ENCODE peak calls at places on chromosomes 5 and 9, in four cellular contexts. K is HepG2, Q is H1, Y is GM12878. U is an unnamed sample. For H3K4me1, the result is how much of the 10 kb centered on the place peaks cover.

GRCh38 chr9:89639367-89639795 is 34.6 kb downstream of the GADD45G start:
- DNase-seq in K (no peak), Q (no peak), Y (no peak), U (no peak)

GRCh38 chr5:135670588-135670987 is 91.8 kb upstream of the CXCL14 start:
- DNase-seq in K (no peak), Y (no peak), Q (no peak), U (no peak)

GRCh38 chr5:35745193-35745592 is 111.5 kb upstream of the IL7R start:
- DNase-seq in K (no peak), Y (no peak), Q (no peak), U (no peak)

GRCh38 chr9:86563350-86563749 is 209.1 kb upstream of the TUT7 start:
- DNase-seq in K (no peak), Y (no peak), Q (no peak), U (no peak)

GRCh38 chr9:133725886-133726285 is 12.3 kb downstream of the SARDH start:
- DNase-seq in Y (no peak), K (no peak), Q (no peak), U (peak)

GRCh38 chr5:34587355-34588241 is 68.5 kb upstream of the RAI14 start:
- DNase-seq in Y (peak), Q (no peak), K (peak), U (no peak)

GRCh38 chr9:13427587-13427986 is 148.1 kb upstream of the MPDZ start:
- DNase-seq in Y (no peak), Q (no peak), K (peak), U (peak)

GRCh38 chr9:80012557-80013330 is 441.0 kb downstream of the TLE4 start:
- DNase-seq in Q (no peak), Y (no peak), K (no peak), U (no peak)

GRCh38 chr9:108021311-108021710 is 531.7 kb upstream of the KLF4 start:
- DNase-seq in Y (no peak), Q (no peak), K (no peak), U (no peak)

GRCh38 chr9:95100071-95100627 is 217.4 kb downstream of the FANCC start:
- DNase-seq in Q (no peak), K (no peak), Y (no peak), U (no peak)

GRCh38 chr9:88657893-88658292 is 122.9 kb downstream of the NXNL2 start:
- DNase-seq in K (no peak), Q (no peak), Y (no peak), U (no peak)

GRCh38 chr5:146565764-146566163 is 49.8 kb upstream of the GPR151 start:
- DNase-seq in Y (no peak), Q (peak), K (peak), U (peak)

GRCh38 chr5:9363026-9363793 is 182.7 kb downstream of the SEMA5A start:
- DNase-seq in Y (peak), Q (no peak), K (no peak), U (peak)

GRCh38 chr9:136267261-136268111 is 21.9 kb upstream of the QSOX2 start:
- DNase-seq in Y (no peak), K (peak), Q (peak), U (peak)

GRCh38 chr5:136062563-136063274 is 33.9 kb downstream of the TGFBI start:
- DNase-seq in Q (no peak), Y (no peak), K (peak), U (no peak)

GRCh38 chr9:100216178-100216787 is 117.2 kb downstream of the INVS start:
- DNase-seq in Q (peak), Y (peak), K (peak), U (peak)

GRCh38 chr5:136094189-136094912 is 38.3 kb upstream of the SMAD5 start:
- DNase-seq in Q (no peak), Y (no peak), K (peak), U (no peak)

GRCh38 chr9:34809504-34810186 is 99.7 kb upstream of the CCL21 start:
- DNase-seq in K (no peak), Y (no peak), Q (peak), U (peak)

GRCh38 chr9:34513567-34514214 is 9.1 kb downstream of the ENHO start:
- DNase-seq in Y (no peak), K (no peak), Q (peak), U (no peak)

GRCh38 chr5:112738180-112738560 is 485 bp downstream of the APC start:
- DNase-seq in K (no peak), Q (peak), Y (no peak), U (peak)

GRCh38 chr5:5318426-5319205 is 103.9 kb upstream of the ICE1 start:
- DNase-seq in Y (no peak), Q (no peak), K (no peak), U (peak)

GRCh38 chr5:133240425-133241091 is 188.7 kb downstream of the HSPA4 start:
- DNase-seq in K (peak), Q (no peak), Y (peak), U (peak)

GRCh38 chr5:127997131-127997775 is 86.3 kb upstream of the SLC12A2 start:
- DNase-seq in K (no peak), Q (no peak), Y (no peak), U (no peak)

DNA sequence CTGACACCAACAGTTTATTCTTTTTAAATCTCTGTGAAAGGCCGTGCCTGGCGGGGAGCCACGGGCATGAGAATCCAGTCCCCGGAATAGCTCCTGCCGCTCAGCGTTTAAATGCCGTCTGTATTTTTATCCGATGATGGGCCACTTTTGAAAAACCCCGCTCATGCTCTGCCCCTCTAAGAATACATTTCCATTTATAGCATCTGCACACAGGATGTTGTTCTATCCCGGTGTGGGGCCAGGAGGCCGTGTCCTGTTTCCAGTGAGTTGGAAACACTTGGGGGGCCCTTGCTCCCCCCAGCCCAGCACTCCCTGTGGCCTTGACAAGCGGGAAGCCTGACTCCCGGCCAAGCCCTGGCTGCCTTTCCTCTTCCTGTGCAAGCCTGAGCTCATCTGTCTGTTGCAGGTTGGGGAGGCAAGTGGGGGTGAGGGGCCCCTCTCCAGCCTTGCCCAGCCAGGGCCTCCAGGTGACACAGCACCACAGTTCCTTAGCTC is 39.0 kb downstream of the ERGIC1 start:
- DNase-seq in Y (no peak), Q (no peak), K (no peak), U (no peak)
- H3K4me1 ChIP-seq in Y (under half), Q (under half), K (half or more), U (half or more)

DNA sequence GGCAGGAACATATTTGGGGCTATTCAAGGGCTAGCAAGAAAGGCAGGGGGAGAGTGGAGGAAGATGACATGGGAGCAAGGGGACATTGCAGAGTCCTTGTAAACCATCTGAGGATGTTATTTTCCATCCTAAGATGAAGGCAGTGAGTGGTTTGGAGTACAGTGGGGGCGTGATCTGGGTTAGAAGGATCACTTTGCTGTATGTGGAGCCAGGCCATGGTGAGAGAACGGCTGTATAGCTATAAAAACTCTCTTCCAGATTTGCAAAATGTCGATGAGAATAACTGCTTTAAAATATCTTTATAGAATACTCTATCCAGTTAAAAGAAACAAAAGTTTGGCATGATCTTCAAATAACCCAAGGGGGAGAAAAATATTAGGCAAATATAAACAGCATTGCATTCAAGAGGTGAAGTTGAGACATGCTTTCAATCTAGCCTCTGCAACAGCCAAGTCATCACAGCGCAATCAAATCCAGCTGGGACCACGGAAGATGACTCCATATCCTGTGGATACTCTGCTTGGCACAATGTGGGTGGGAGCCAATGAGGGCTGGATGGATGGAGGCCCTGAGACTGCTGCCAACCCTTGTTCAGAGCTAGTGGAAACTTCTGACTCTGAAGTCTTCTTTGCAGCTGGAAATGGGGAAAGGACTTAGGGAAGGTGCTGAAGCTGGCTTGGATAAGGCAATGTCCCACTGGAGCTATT is 111.5 kb upstream of the BASP1 start:
- DNase-seq in K (no peak), Q (no peak), Y (no peak), U (no peak)
- TF ChIP-seq TCF12 in K (no peak), Q (no peak), Y (no peak), U (peak)

GRCh38 chr9:125540497-125540896 is 166.5 kb downstream of the MAPKAP1 start:
- DNase-seq in Y (no peak), Q (no peak), K (no peak), U (no peak)
- H3K4me1 ChIP-seq in Y (under half), Q (under half), K (under half), U (half or more)

DNA sequence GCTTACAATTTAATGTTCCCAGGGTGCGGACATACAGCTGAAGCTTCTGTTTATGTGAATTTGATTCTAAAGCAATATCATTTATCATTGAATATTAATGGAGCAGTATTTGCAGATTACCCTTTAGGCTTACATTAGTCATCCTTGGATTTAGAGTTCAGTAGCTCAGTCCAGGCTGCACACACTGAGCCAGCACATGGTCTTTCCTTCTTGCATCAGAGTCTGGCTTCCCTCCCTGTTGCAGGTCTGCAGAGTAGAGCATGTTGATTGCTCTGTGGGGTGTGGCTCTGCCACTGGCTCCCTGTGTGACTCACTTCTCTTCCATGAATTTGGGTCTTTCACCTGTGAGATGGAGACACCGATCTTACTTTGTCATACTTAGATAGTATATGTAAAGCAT is 36.8 kb downstream of the NSG2 start:
- DNase-seq in K (no peak), Q (no peak), Y (no peak), U (no peak)
- TF ChIP-seq TCF12 in K (no peak), Q (no peak), Y (no peak), U (no peak)

DNA sequence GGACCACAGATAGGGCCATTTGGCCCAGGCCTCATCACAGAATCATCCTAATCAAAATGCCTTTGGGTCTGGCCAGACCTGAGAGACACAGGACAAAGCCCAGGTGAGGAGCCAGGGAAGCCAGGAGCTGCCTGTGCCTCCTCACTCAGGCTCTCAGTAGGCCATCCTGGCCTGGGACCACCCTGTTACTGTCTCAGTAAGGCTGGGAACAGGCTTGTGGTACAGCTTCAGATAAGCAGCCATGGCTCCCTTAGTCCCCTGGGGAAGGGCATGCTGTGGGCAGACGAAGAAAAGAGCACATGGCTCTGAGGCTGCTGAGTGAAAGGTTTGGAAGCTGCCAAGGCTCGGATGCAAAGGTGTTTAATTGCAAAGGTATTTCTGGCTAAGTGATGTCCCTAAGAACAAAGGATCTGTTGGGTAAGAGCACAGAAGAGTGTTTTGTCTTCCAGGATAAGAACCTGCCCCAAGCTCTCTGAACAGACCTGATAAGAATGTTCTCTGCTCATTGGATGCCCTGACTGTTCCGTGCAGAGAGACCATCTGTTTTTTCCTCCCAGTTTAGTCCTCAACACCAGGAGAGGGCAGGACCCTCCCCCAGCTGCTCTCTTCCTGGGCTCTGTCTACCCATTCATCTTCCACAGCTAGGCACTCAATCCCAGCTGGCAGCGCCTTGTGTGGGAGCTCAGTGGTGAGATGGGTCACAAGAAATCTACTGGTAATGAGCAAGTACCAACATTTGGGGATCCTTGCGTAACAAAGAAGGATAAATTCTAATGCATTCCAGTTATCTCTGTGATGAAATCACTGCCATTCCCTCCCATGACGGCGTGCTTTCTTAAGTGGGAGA is 17.7 kb downstream of the ANGPTL2 start:
- DNase-seq in K (no peak), Y (no peak), Q (no peak), U (peak)
- H3K4me1 ChIP-seq in K (half or more), Y (under half), Q (under half), U (under half)

DNA sequence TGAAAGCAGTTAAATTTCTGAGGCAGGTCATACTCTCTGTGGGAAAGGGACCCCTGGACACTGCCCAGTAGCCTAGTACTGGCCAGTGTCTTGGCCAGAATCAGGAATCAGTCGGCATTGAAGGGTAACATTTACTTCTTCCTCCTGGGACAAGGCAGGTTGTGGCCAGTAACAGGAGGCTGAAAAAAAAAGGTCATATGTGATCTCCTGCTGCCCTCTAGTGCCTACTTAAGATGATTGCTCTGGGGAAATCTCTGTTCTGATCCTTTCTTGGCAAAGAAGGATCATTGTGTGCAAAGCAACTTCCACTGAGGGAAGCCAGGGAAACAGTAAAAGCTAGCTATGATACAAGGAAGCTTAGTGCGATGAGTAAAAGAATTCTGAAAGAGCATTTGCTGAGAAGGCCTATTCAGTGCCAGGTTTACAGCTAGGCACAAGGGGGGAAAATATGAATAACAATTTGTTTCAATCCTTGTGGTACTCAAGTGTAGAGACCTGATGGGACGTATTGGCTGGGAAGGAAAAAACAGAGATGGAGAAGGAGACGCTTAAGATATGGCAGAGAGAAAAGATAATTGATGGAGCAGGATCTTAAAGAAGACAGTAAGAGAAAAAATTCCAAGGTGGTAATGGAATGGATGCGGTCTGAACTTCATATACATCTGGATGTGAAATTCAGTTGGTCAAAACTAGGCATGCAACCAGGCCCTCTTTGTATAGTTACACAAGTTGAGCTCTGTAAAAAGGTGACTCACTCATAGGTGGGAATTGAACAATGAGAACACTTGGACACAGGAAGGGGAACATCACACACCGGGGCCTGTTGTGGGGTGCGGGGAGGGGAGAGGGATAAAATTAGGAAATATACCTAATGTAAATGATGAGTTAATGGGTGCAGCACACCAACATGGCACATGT is 25.8 kb upstream of the TRIM32 start:
- DNase-seq in Y (peak), Q (no peak), K (peak), U (peak)
- TF ChIP-seq TCF12 in Y (no peak), Q (no peak), K (no peak), U (no peak)

GRCh38 chr5:143054480-143054941 is 284.3 kb downstream of the ARHGAP26 start:
- DNase-seq in Q (no peak), Y (peak), K (no peak), U (no peak)
- H3K4me1 ChIP-seq in Q (under half), Y (half or more), K (under half), U (under half)

DNA sequence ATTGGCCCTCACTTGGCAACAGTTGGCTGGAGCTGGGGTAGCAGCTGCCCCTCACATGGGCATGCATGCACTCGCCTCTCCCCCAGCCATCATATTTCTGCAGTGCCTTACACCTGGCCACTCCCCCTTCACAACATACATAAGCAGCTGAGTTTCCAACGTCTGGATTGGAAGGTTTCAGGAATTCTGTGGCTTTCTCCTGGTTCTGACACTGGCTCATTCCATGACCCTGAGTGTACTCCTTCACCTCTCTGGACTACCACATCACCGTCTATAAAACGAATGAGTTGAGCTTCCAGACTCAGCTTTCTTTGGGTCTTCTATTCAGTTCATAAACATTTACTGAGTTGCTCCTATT is 84.3 kb downstream of the GALNT10 start:
- DNase-seq in Y (no peak), K (no peak), Q (no peak), U (no peak)
- TF ChIP-seq TCF12 in Y (no peak), K (no peak), Q (no peak), U (no peak)

U was measured in SK-N-SH.